ENCODE peak calls at places on chromosomes 16 and 17, in eight cellular contexts. B is activated T-cell treated with anti-CD3 and anti-CD28 coated beads, Interleukin-2, amount 50 U/mL, for 1 hour; X is HT1080; F is activated T-helper 2 cell treated with anti-CD3 and anti-CD28 coated beads, Interferon-gamma antibody, Interleukin-2, Interleukin-4, amounts not matched to agents 10 μg/mL and 5 μg/mL and 100 μg/mL, durations not matched to agents 14 hours and 24 hours and 36 hours; C is progenitor cell of endocrine pancreas; A is BE2C; G is pancreas; O is GM19239. S is an unnamed sample.

GRCh38 chr17:6413073-6413472 is 21.8 kb downstream of the AIPL1 start:
- DNase-seq in B (no peak), X (peak; percentile 44), F (no peak), C (no peak), A (no peak), G (no peak), O (peak; percentile 40), S (no peak)

GRCh38 chr17:7897090-7897489 is 8.5 kb downstream of the CHD3 start:
- DNase-seq in B (no peak), X (no peak), F (no peak), C (no peak), A (no peak), G (no peak), O (no peak), S (no peak)

GRCh38 chr17:50689251-50689650 is 18.5 kb downstream of the ANKRD40 start:
- DNase-seq in B (no peak), X (peak; percentile 77), F (no peak), C (no peak), A (peak; percentile 51), G (no peak), O (no peak), S (no peak)

GRCh38 chr16:67820608-67821259 is 14.0 kb downstream of the TSNAXIP1 start:
- DNase-seq in B (no peak), X (no peak), F (no peak), C (no peak), A (no peak), G (no peak), O (no peak), S (no peak)

GRCh38 chr17:64216030-64216384 is 47.1 kb downstream of the TEX2 start:
- DNase-seq in B (no peak), X (no peak), F (no peak), C (no peak), A (no peak), G (no peak), O (no peak), S (no peak)

GRCh38 chr17:70629902-70630301 is 460.6 kb downstream of the KCNJ2 start:
- DNase-seq in B (no peak), X (no peak), F (no peak), C (no peak), A (peak; percentile 18), G (no peak), O (no peak), S (no peak)

GRCh38 chr17:80319999-80320344 is 59.3 kb downstream of the RNF213 start:
- DNase-seq in B (no peak), X (no peak), F (no peak), C (no peak), A (no peak), G (no peak), O (no peak), S (no peak)

GRCh38 chr16:54585966-54586365 is 299.4 kb upstream of the IRX3 start:
- DNase-seq in B (no peak), X (no peak), F (no peak), C (no peak), A (no peak), G (no peak), O (no peak), S (no peak)

GRCh38 chr16:75309899-75310430 is 58.5 kb upstream of the BCAR1 start:
- DNase-seq in B (no peak), X (no peak), F (no peak), C (no peak), A (no peak), G (no peak), O (no peak), S (no peak)

GRCh38 chr17:17672453-17673368 is 8.5 kb upstream of the RAI1 start:
- DNase-seq in B (no peak), X (peak; percentile 70), F (no peak), C (no peak), A (no peak), G (no peak), O (no peak), S (no peak)

GRCh38 chr17:27569257-27569722 is 61.7 kb upstream of the LGALS9 start:
- DNase-seq in B (peak; percentile 38), X (peak; percentile 40), F (peak; percentile 27), C (no peak), A (peak; percentile 53), G (peak; percentile 52), O (peak; percentile 39), S (peak; percentile 74)

GRCh38 chr17:40556884-40557414 is 8.3 kb downstream of the CCR7 start:
- DNase-seq in B (peak; percentile 32), X (no peak), F (peak; percentile 7), C (peak; percentile 7), A (peak; percentile 70), G (no peak), O (no peak), S (no peak)

GRCh38 chr17:33983824-33984574 is 271.1 kb upstream of the CCL2 start:
- DNase-seq in B (no peak), X (no peak), F (no peak), C (no peak), A (no peak), G (no peak), O (no peak), S (no peak)

GRCh38 chr16:48609453-48610023 is 442 bp downstream of the N4BP1 start:
- DNase-seq in B (no peak), X (no peak), F (no peak), C (no peak), A (peak; percentile 77), G (peak; percentile 66), O (no peak), S (peak; percentile 77)

GRCh38 chr16:79519448-79519847 is 81.1 kb downstream of the MAF start:
- DNase-seq in B (no peak), X (no peak), F (no peak), C (no peak), A (no peak), G (no peak), O (no peak), S (no peak)

GRCh38 chr16:15482068-15482747 is 47.8 kb downstream of the BMERB1 start:
- DNase-seq in B (no peak), X (peak; percentile 99), F (no peak), C (no peak), A (peak; percentile 48), G (peak; percentile 89), O (no peak), S (no peak)

GRCh38 chr17:50264263-50265113 is 9.8 kb upstream of the TMEM92 start:
- DNase-seq in B (no peak), X (no peak), F (no peak), C (no peak), A (no peak), G (no peak), O (no peak), S (no peak)

GRCh38 chr16:12793120-12793889 is 10.4 kb downstream of the CPPED1 start:
- DNase-seq in B (no peak), X (no peak), F (no peak), C (no peak), A (no peak), G (no peak), O (no peak), S (no peak)

GRCh38 chr17:40287494-40288369 is at the start of gene CDC6:
- DNase-seq in B (peak; percentile 95), X (peak; percentile 99), F (peak; percentile 99), C (peak; percentile 95), A (peak; percentile 99), G (peak; percentile 99), O (peak; percentile 88), S (peak; percentile 98)

GRCh38 chr17:77884019-77884418 is 74.5 kb upstream of the TNRC6C start:
- DNase-seq in B (peak; percentile 52), X (no peak), F (no peak), C (no peak), A (peak; percentile 95), G (no peak), O (no peak), S (no peak)

GRCh38 chr17:4523946-4524345 is 25.3 kb downstream of the SPNS2 start:
- DNase-seq in B (no peak), X (no peak), F (no peak), C (no peak), A (no peak), G (no peak), O (no peak), S (no peak)